ENCODE peak calls at places on chromosome 1, in four cellular contexts. G, X, N and P are unnamed samples.
A peak's percentile ranks its signal among the peaks of the same experiment; 100 is the strongest.

GRCh38 chr1:16925635-16926490 is 4.1 kb downstream of the CROCC start:
- DNase-seq in G (no peak), X (no peak), N (no peak), P (no peak)

GRCh38 chr1:24107462-24108225 is 4.3 kb downstream of the MYOM3 start:
- DNase-seq in G (no peak), X (peak; percentile 58), N (no peak), P (no peak)

GRCh38 chr1:39178541-39179431 is 25.7 kb upstream of the MACF1 start:
- DNase-seq in G (no peak), X (peak; percentile 87), N (no peak), P (no peak)

GRCh38 chr1:100455478-100456072 is 82.4 kb upstream of the GPR88 start:
- DNase-seq in G (no peak), X (peak; percentile 23), N (no peak), P (no peak)

GRCh38 chr1:178510155-178510554 is 2.8 kb upstream of the TEX35 start:
- DNase-seq in G (no peak), X (no peak), N (no peak), P (no peak)

GRCh38 chr1:8182034-8182761 is 135.7 kb upstream of the SLC45A1 start:
- DNase-seq in G (no peak), X (peak; percentile 70), N (peak; percentile 38), P (no peak)

GRCh38 chr1:194117582-194117981 is 931.2 kb upstream of the B3GALT2 start:
- DNase-seq in G (no peak), X (no peak), N (no peak), P (no peak)

GRCh38 chr1:216836316-216836715 is 113.1 kb upstream of the ESRRG start:
- DNase-seq in G (no peak), X (no peak), N (no peak), P (no peak)

GRCh38 chr1:41558761-41559171 is 74.3 kb upstream of the EDN2 start:
- DNase-seq in G (no peak), X (no peak), N (no peak), P (no peak)

GRCh38 chr1:200372095-200372884 is 37.5 kb downstream of the ZNF281 start:
- DNase-seq in G (no peak), X (peak; percentile 94), N (no peak), P (no peak)

GRCh38 chr1:12386130-12386529 is 156.3 kb downstream of the VPS13D start:
- DNase-seq in G (no peak), X (no peak), N (peak; percentile 15), P (peak; percentile 38)

GRCh38 chr1:164813781-164814180 is 254.8 kb downstream of the PBX1 start:
- DNase-seq in G (no peak), X (no peak), N (no peak), P (no peak)

GRCh38 chr1:63321061-63321787 is 1.1 kb upstream of the FOXD3 start:
- DNase-seq in G (no peak), X (no peak), N (no peak), P (no peak)

GRCh38 chr1:61093525-61094137 is 11.3 kb downstream of the NFIA start:
- DNase-seq in G (no peak), X (no peak), N (no peak), P (no peak)

GRCh38 chr1:230917284-230918135 is 49.2 kb upstream of the C1orf198 start:
- DNase-seq in G (peak; percentile 82), X (peak; percentile 75), N (peak; percentile 85), P (peak; percentile 72)